ENCODE peak calls at places on chromosomes 2 and 18, in ten cellular contexts. W is A673; O is naive thymus-derived CD4-positive, alpha-beta T cell; I is hippocampal formation; R is RKO; Y is left cardiac atrium; X is sciatic nerve; F is stimulated activated CD8-positive, alpha-beta memory T cell treated with anti-CD3 and anti-CD28 coated beads, Interleukin-2, amount 100 ng/mL, for 48 hours; P is T-helper 1 cell; Q is MCF 10A. Z is an unnamed sample.

GRCh38 chr18:31039426-31039825 is 3.1 kb downstream of the DSC3 start:
- DNase-seq in R (no peak), P (no peak), Y (no peak), I (no peak), X (no peak), W (no peak), O (no peak), F (no peak), Q (peak; percentile 68), Z (no peak)

GRCh38 chr2:584863-585823 is 92.1 kb downstream of the TMEM18 start:
- DNase-seq in P (no peak), Y (no peak), W (no peak), I (no peak), F (peak; percentile 15), R (no peak), O (no peak), Q (no peak), X (no peak), Z (peak; percentile 6)

GRCh38 chr2:131047275-131047652 is 46.0 kb downstream of the FAM168B start:
- DNase-seq in O (no peak), R (no peak), W (no peak), Q (no peak), F (no peak), X (no peak), Y (no peak), P (no peak), I (no peak), Z (no peak)

GRCh38 chr2:175463639-175464310 is 282.3 kb upstream of the ATP5MC3 start:
- DNase-seq in P (no peak), R (no peak), X (no peak), W (no peak), F (no peak), Y (no peak), Q (no peak), I (no peak), O (no peak), Z (no peak)

GRCh38 chr2:46471002-46471583 is 8.3 kb upstream of the TMEM247 start:
- DNase-seq in O (no peak), W (no peak), P (no peak), Q (no peak), F (no peak), R (no peak), Y (no peak), X (no peak), I (no peak), Z (no peak)

GRCh38 chr2:127770973-127771735 is 39.8 kb downstream of the WDR33 start:
- DNase-seq in P (no peak), Y (no peak), I (no peak), R (peak; percentile 65), X (no peak), W (no peak), Q (peak; percentile 88), O (no peak), F (no peak), Z (no peak)

GRCh38 chr18:60950634-60951033 is 382.6 kb upstream of the CDH20 start:
- DNase-seq in P (no peak), Y (no peak), W (no peak), F (no peak), X (no peak), O (no peak), R (no peak), I (no peak), Q (no peak), Z (no peak)

GRCh38 chr18:51383711-51384110 is 186.2 kb upstream of the MEX3C start:
- DNase-seq in R (no peak), I (no peak), O (no peak), F (no peak), Q (no peak), P (no peak), W (no peak), Y (no peak), X (no peak), Z (no peak)

GRCh38 chr2:164657129-164657528 is 35.8 kb upstream of the GRB14 start:
- DNase-seq in F (no peak), O (no peak), X (no peak), I (no peak), R (peak; percentile 35), P (no peak), Q (peak; percentile 52), W (no peak), Y (no peak), Z (no peak)

GRCh38 chr2:120606931-120607330 is 128.7 kb upstream of the GLI2 start:
- DNase-seq in R (no peak), O (no peak), I (no peak), Q (no peak), P (no peak), X (no peak), Y (no peak), F (no peak), W (no peak), Z (no peak)

GRCh38 chr2:174634130-174635014 is 36.8 kb upstream of the WIPF1 start:
- DNase-seq in I (no peak), Q (no peak), Y (no peak), P (peak; percentile 35), R (no peak), W (no peak), F (no peak), X (no peak), O (no peak), Z (peak; percentile 85)

GRCh38 chr2:196413821-196414274 is 225.7 kb upstream of the CCDC150 start:
- DNase-seq in I (no peak), Y (peak; percentile 19), W (no peak), P (no peak), O (no peak), X (no peak), Q (no peak), R (no peak), F (no peak), Z (no peak)

GRCh38 chr18:77208969-77209368 is 40.7 kb upstream of the GALR1 start:
- DNase-seq in Q (peak; percentile 45), Y (peak; percentile 53), R (no peak), I (peak; percentile 35), X (no peak), F (no peak), P (no peak), O (no peak), W (no peak), Z (peak; percentile 64)